ENCODE peak calls at places on chromosomes 3 and 15, in ten cellular contexts. S is CD8-positive, alpha-beta T cell; N is testis; H is WTC11; J is AG09309; X is heart right ventricle; R is cardiac muscle cell; V is fibroblast of lung; T is pancreas; W is cardiac fibroblast. B is an unnamed sample.

GRCh38 chr3:133776794-133777438 is 28.7 kb upstream of the SRPRB start:
- DNase-seq in W (no peak), N (no peak), X (no peak), J (no peak), R (no peak), T (no peak), H (no peak), S (no peak), V (no peak), B (no peak)

GRCh38 chr15:81897011-81897677 is 148.7 kb downstream of the MEX3B start:
- DNase-seq in V (peak; percentile 83), N (no peak), R (peak; percentile 55), S (no peak), X (no peak), H (no peak), J (peak; percentile 10), T (no peak), W (peak; percentile 40), B (no peak)

GRCh38 chr3:5005367-5005766 is 26.1 kb downstream of the BHLHE40 start:
- DNase-seq in N (no peak), S (no peak), H (no peak), R (no peak), W (no peak), J (no peak), X (no peak), V (no peak), T (no peak), B (no peak)

GRCh38 chr15:92095691-92096090 is 242.2 kb downstream of the SLCO3A1 start:
- DNase-seq in V (no peak), R (no peak), S (no peak), N (no peak), W (no peak), T (no peak), H (no peak), J (no peak), X (no peak), B (no peak)

GRCh38 chr3:13420817-13421755 is 964 bp upstream of the NUP210 start:
- DNase-seq in H (peak; percentile 24), S (peak; percentile 49), X (no peak), J (no peak), R (no peak), V (no peak), T (no peak), W (no peak), N (peak; percentile 24), B (no peak)

GRCh38 chr3:154122912-154123559 is 1.8 kb downstream of the ARHGEF26 start:
- DNase-seq in H (no peak), J (no peak), R (peak; percentile 47), W (peak; percentile 40), V (peak; percentile 27), S (no peak), T (no peak), N (peak; percentile 21), X (no peak), B (no peak)

GRCh38 chr15:65916664-65917406 is 47.5 kb downstream of the RAB11A start:
- DNase-seq in W (peak; percentile 75), S (no peak), X (peak; percentile 44), T (peak; percentile 37), N (peak; percentile 85), H (peak; percentile 87), V (peak; percentile 65), R (peak; percentile 79), J (peak; percentile 18), B (peak; percentile 84)

GRCh38 chr3:18559323-18559972 is 134.3 kb upstream of the SATB1 start:
- DNase-seq in T (peak; percentile 34), N (peak; percentile 27), R (peak; percentile 32), S (no peak), W (peak; percentile 30), X (no peak), V (peak; percentile 14), H (peak; percentile 34), J (peak; percentile 10), B (peak; percentile 26)

GRCh38 chr3:46361408-46362283 is 7.7 kb downstream of the CCR2 start:
- DNase-seq in V (no peak), N (no peak), T (no peak), H (no peak), X (no peak), W (no peak), S (no peak), J (no peak), R (no peak), B (no peak)

GRCh38 chr3:38655708-38656300 is 6.3 kb upstream of the SCN5A start:
- DNase-seq in H (no peak), W (peak; percentile 50), V (peak; percentile 34), X (no peak), S (no peak), R (peak; percentile 54), J (no peak), N (no peak), T (no peak), B (no peak)

GRCh38 chr15:76282451-76282850 is 28.8 kb downstream of the ETFA start:
- DNase-seq in J (no peak), W (no peak), X (no peak), H (no peak), S (no peak), R (no peak), V (no peak), T (no peak), N (no peak), B (no peak)

GRCh38 chr15:76286231-76286879 is 24.9 kb downstream of the ETFA start:
- DNase-seq in V (no peak), R (no peak), J (no peak), X (no peak), S (peak; percentile 15), H (no peak), T (no peak), W (peak; percentile 5), N (no peak), B (no peak)

GRCh38 chr15:76289582-76289981 is 21.7 kb downstream of the ETFA start:
- DNase-seq in W (peak; percentile 6), S (no peak), T (no peak), N (no peak), X (no peak), J (no peak), R (peak; percentile 23), V (peak; percentile 22), H (no peak), B (no peak)

DNA sequence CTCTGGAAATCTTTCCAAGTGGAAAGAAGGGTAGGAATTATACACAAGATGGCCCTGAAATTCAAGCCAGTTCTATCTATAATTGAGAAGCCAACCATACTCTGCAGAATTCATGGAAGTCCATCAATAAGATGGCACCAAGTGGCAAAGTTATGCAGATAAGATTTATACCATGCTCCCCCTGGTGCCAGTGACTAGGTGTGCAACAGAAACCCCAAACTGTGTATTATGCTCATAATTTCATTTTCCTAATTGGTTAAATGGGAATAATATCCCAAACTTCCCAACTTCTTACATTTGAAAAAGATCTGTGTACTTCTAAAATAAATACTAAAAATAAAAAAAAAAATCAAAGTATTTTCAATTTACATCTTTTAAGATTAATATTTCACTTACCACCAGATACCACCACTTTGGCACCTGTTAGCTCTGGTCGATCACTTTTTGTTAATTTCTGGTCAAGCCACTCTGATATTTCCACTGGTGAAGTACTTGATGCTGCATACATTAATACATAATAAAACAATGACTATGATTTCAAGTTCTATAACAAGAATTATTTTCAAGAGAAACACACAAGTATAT is 25.9 kb downstream of the ETFA start:
- DNase-seq in W (peak; percentile 14), S (no peak), V (no peak), R (peak; percentile 11), H (no peak), X (no peak), J (no peak), T (no peak), N (no peak), B (no peak)
- TF ChIP-seq CTCF in W (peak; percentile 56), S (peak; percentile 61), V (peak; percentile 56), R (peak; percentile 48), H (no peak), X (peak; percentile 37), J (peak; percentile 54), T (no peak), N (no peak), B (peak; percentile 45)

DNA sequence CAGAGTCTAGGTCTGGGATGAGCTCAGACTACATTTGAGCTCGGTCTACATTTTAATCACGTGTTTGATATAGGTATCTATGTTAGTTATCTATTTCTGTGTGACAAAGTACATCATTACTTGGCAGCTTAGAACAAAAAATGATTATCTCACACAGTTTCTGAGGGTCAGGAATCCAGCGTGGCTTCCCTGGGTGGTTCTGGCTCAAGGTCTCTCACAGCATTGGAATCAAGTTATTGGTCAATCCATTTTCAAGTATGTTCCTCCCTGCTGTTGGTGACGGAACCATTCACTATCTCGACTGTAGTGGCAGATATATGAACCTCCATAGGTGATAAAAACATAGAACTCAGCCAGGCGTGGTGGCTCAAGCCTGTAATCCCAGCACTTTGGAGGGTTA is 71.7 kb downstream of the ABHD5 start:
- DNase-seq in H (no peak), S (no peak), R (no peak), J (no peak), T (no peak), N (no peak), X (no peak), V (no peak), W (no peak), B (no peak)
- TF ChIP-seq CTCF in H (no peak), S (no peak), R (no peak), J (no peak), T (no peak), N (no peak), X (no peak), V (no peak), W (no peak), B (no peak)

GRCh38 chr3:52472239-52472783 is 16.9 kb downstream of the NISCH start:
- DNase-seq in H (no peak), X (peak; percentile 14), S (no peak), N (no peak), W (no peak), V (no peak), R (no peak), T (no peak), J (no peak), B (no peak)
- TF ChIP-seq CTCF in H (no peak), X (no peak), S (no peak), N (no peak), W (no peak), V (no peak), R (no peak), T (no peak), J (no peak), B (no peak)

GRCh38 chr3:124833710-124834332 is 53.3 kb downstream of the ITGB5 start:
- DNase-seq in J (no peak), X (no peak), S (no peak), W (no peak), H (no peak), N (no peak), R (no peak), V (peak; percentile 54), T (no peak), B (no peak)

GRCh38 chr3:124837065-124837464 is 50.1 kb downstream of the ITGB5 start:
- DNase-seq in R (no peak), N (no peak), T (no peak), J (no peak), S (no peak), W (no peak), H (no peak), X (no peak), V (no peak), B (no peak)

GRCh38 chr3:124832782-124833709 is 54.1 kb downstream of the ITGB5 start:
- DNase-seq in T (no peak), W (peak; percentile 85), N (no peak), H (no peak), X (no peak), J (peak; percentile 69), S (no peak), V (peak; percentile 95), R (peak; percentile 79), B (no peak)

GRCh38 chr3:124836448-124836847 is 50.7 kb downstream of the ITGB5 start:
- DNase-seq in S (no peak), H (no peak), V (no peak), R (no peak), W (no peak), J (no peak), X (no peak), T (no peak), N (no peak), B (no peak)

GRCh38 chr3:124834723-124835718 is 52.1 kb downstream of the ITGB5 start:
- DNase-seq in S (peak; percentile 45), H (peak; percentile 50), R (peak; percentile 86), W (peak; percentile 83), N (peak; percentile 40), V (peak; percentile 84), T (peak; percentile 41), J (no peak), X (no peak), B (peak; percentile 48)
- TF ChIP-seq CTCF in S (no peak), H (no peak), R (no peak), W (no peak), N (no peak), V (no peak), T (no peak), J (no peak), X (no peak), B (no peak)